ENCODE peak calls at places on chromosomes 13 and 19, in five cellular contexts. P, N, Q, A and E are unnamed samples.
A peak's percentile ranks its signal among the peaks of the same experiment; 100 is the strongest.

GRCh38 chr19:17473041-17473440 is 2.7 kb downstream of the SLC27A1 start:
- DNase-seq in N (no peak), A (peak; percentile 21), Q (peak; percentile 85), P (peak; percentile 57), E (peak; percentile 63)

GRCh38 chr19:53865918-53866696 is 1.6 kb upstream of the MYADM start:
- DNase-seq in Q (peak; percentile 68), P (no peak), A (no peak), N (no peak), E (peak; percentile 62)

GRCh38 chr19:40367577-40368434 is 19.3 kb downstream of the PLD3 start:
- DNase-seq in N (no peak), Q (no peak), A (no peak), P (no peak), E (no peak)

GRCh38 chr13:96903085-96903484 is 91.2 kb downstream of the OXGR1 start:
- DNase-seq in Q (no peak), A (no peak), N (no peak), P (no peak), E (no peak)

GRCh38 chr13:112670118-112670517 is 19.7 kb upstream of the ATP11A start:
- DNase-seq in P (no peak), A (no peak), N (no peak), Q (no peak), E (no peak)

GRCh38 chr13:94967183-94968039 is 255.1 kb upstream of the SOX21 start:
- DNase-seq in N (no peak), A (no peak), P (no peak), Q (peak; percentile 37), E (peak; percentile 9)

GRCh38 chr19:19643158-19644053 is at the start of gene GMIP:
- DNase-seq in A (peak; percentile 53), Q (peak; percentile 72), P (no peak), N (peak; percentile 83), E (peak; percentile 77)

GRCh38 chr13:43473437-43473836 is 313.3 kb downstream of the ENOX1 start:
- DNase-seq in N (no peak), A (no peak), P (no peak), Q (no peak), E (no peak)

GRCh38 chr19:50909240-50910070 is 1.7 kb downstream of the KLK4 start:
- DNase-seq in P (no peak), A (peak; percentile 41), N (no peak), Q (peak; percentile 47), E (peak; percentile 29)

GRCh38 chr19:10105241-10106099 is 692 bp upstream of the PPAN start:
- DNase-seq in Q (no peak), A (no peak), P (no peak), N (peak; percentile 48), E (no peak)

GRCh38 chr19:3606690-3607289 is at the start of gene TBXA2R:
- DNase-seq in A (peak; percentile 54), N (peak; percentile 23), P (no peak), Q (peak; percentile 78), E (peak; percentile 37)

GRCh38 chr13:42762917-42763316 is 18.5 kb upstream of the FAM216B start:
- DNase-seq in Q (peak; percentile 90), P (peak; percentile 57), N (no peak), A (peak; percentile 1), E (peak; percentile 54)

GRCh38 chr13:32036131-32036695 is 4.6 kb downstream of the FRY start:
- DNase-seq in Q (no peak), A (no peak), N (no peak), P (no peak), E (no peak)

GRCh38 chr19:54473071-54473941 is at the start of gene CDC42EP5:
- DNase-seq in A (peak; percentile 5), P (peak; percentile 71), Q (peak; percentile 43), N (no peak), E (no peak)

GRCh38 chr19:33302974-33303790 is 848 bp upstream of the CEBPA start:
- DNase-seq in N (no peak), A (peak; percentile 38), P (no peak), Q (peak; percentile 32), E (peak; percentile 51)

GRCh38 chr13:31424130-31424729 is 224.5 kb downstream of the B3GLCT start:
- DNase-seq in N (no peak), P (peak; percentile 48), A (peak; percentile 72), Q (peak; percentile 83), E (peak; percentile 85)

GRCh38 chr13:84670245-84670644 is 788.0 kb upstream of the SLITRK1 start:
- DNase-seq in N (no peak), P (no peak), A (no peak), Q (no peak), E (no peak)

GRCh38 chr19:49997709-49998108 is 27.5 kb downstream of the VRK3 start:
- DNase-seq in P (no peak), A (peak; percentile 48), N (no peak), Q (peak; percentile 52), E (peak; percentile 45)

GRCh38 chr13:110685305-110685704 is 20.6 kb downstream of the CARS2 start:
- DNase-seq in P (no peak), N (no peak), A (no peak), Q (peak; percentile 93), E (no peak)

GRCh38 chr13:60363288-60363687 is 33.7 kb upstream of the TDRD3 start:
- DNase-seq in P (no peak), N (no peak), A (no peak), Q (no peak), E (no peak)